ENCODE peak calls at places on chromosomes 12 and 14, in four cellular contexts. M, B, H and J are unnamed samples.
A peak's percentile ranks its signal among the peaks of the same experiment; 100 is the strongest.

GRCh38 chr14:43900173-43900655 is 606.9 kb downstream of the FSCB start:
- DNase-seq in M (no peak), B (no peak), H (peak; percentile 92), J (no peak)

GRCh38 chr12:32032205-32032810 is 73.1 kb downstream of the RESF1 start:
- DNase-seq in M (no peak), B (no peak), H (no peak), J (peak; percentile 30)

GRCh38 chr12:102351326-102351725 is 129.0 kb downstream of the IGF1 start:
- DNase-seq in M (no peak), B (no peak), H (no peak), J (no peak)

GRCh38 chr14:35400707-35401421 is 3.7 kb downstream of the NFKBIA start:
- DNase-seq in M (no peak), B (peak; percentile 28), H (peak; percentile 73), J (no peak)

GRCh38 chr12:7756993-7757392 is 8.0 kb upstream of the NANOGNB start:
- DNase-seq in M (no peak), B (no peak), H (no peak), J (no peak)

GRCh38 chr12:42196728-42197603 is 41.1 kb downstream of the YAF2 start:
- DNase-seq in M (no peak), B (no peak), H (no peak), J (no peak)

GRCh38 chr14:50846171-50846880 is 15.4 kb upstream of the NIN start:
- DNase-seq in M (no peak), B (no peak), H (no peak), J (no peak)

GRCh38 chr14:23569443-23570151 is 2.0 kb upstream of the AP1G2 start:
- DNase-seq in M (no peak), B (no peak), H (peak; percentile 84), J (peak; percentile 27)

GRCh38 chr12:94805749-94806148 is 155.4 kb upstream of the TMCC3 start:
- DNase-seq in M (no peak), B (no peak), H (no peak), J (no peak)

GRCh38 chr14:90645842-90646443 is 170.3 kb downstream of the TTC7B start:
- DNase-seq in M (no peak), B (no peak), H (peak; percentile 32), J (no peak)

GRCh38 chr12:114512351-114512750 is 106.4 kb upstream of the TBX5 start:
- DNase-seq in M (no peak), B (peak; percentile 3), H (peak; percentile 19), J (no peak)

DNA sequence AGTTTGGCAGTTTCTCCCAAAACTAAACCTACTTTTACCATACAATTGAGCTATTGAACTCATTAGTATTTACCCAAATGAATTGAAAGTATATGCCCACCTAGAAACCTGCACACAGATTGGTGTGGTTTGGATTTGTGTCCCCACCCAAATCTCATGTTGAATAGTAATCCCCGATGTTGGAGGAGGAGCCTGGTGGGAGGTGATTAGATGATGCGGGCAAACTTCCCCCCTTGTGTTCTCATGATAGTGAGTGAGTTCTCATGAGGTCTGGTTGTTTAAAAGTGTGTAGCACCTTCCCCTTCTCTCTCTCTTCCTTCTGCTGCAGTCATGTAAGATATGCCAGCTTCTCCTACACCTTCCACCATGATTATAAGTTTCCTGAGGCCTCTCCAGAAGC is 4.0 kb upstream of the KRT6C start:
- DNase-seq in M (no peak), B (no peak), H (no peak), J (no peak)
- TF ChIP-seq FOXK2 in M (no peak), B (no peak), H (no peak), J (no peak)

DNA sequence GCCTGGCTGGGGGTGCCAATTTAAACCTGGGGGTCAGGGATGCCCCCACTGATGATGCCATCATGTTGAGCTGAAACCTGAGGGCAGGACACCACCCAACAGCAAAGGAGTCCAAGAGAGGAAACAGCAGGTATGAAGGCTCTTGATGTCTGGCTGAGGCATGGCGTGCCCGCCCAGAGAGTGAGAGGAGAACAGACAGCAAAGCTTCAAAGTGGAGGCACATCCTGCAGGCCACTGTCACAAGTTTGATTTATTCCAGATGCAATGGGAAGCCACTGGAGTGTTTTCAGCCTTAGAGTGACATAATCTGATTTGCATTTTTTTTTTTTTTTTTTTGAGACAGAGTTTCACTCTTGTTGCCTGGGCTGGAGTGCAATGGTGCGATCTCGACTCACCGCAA is 34.8 kb downstream of the IRF2BPL start:
- DNase-seq in M (no peak), B (no peak), H (no peak), J (no peak)
- TF ChIP-seq FOXK2 in M (no peak), B (no peak), H (no peak), J (no peak)

GRCh38 chr12:2842948-2843347 is 8.1 kb upstream of the NRIP2 start:
- DNase-seq in M (no peak), B (no peak), H (no peak), J (no peak)

GRCh38 chr12:2845280-2845679 is 10.4 kb upstream of the NRIP2 start:
- DNase-seq in M (no peak), B (peak; percentile 24), H (no peak), J (no peak)

GRCh38 chr12:2841056-2841455 is 6.2 kb upstream of the NRIP2 start:
- DNase-seq in M (no peak), B (no peak), H (no peak), J (no peak)

DNA sequence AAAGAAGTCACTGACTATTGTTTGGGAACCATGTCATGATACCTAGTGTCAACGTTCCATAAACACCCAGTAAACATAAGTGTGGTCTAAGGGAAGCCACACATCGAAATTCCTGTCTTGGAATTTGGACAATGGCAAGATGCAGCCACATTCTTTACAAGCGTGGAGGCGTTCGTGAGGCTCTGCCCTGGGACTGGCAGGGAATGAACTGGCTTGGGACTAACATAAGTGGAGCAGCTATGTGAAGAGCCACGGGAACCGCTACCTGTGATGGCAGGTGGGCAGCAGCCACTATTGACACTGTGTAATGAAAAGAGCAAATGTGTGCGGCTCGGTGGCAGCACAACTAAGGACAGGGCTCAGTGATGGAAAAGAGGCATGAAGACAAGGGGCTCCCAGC is 10.0 kb upstream of the NRIP2 start:
- DNase-seq in M (no peak), B (no peak), H (no peak), J (no peak)
- TF ChIP-seq FOXK2 in M (no peak), B (no peak), H (no peak), J (no peak)

GRCh38 chr12:132021031-132021871 is 71.5 kb downstream of the EP400 start:
- DNase-seq in M (no peak), B (no peak), H (no peak), J (no peak)

GRCh38 chr12:132020292-132020691 is 70.5 kb downstream of the EP400 start:
- DNase-seq in M (no peak), B (no peak), H (no peak), J (no peak)

GRCh38 chr12:132019891-132020290 is 70.1 kb downstream of the EP400 start:
- DNase-seq in M (no peak), B (no peak), H (no peak), J (no peak)

GRCh38 chr12:132015686-132016430 is 66.1 kb downstream of the EP400 start:
- DNase-seq in M (no peak), B (no peak), H (no peak), J (no peak)

GRCh38 chr12:132018193-132018916 is 68.6 kb downstream of the EP400 start:
- DNase-seq in M (no peak), B (peak; percentile 22), H (no peak), J (no peak)
- TF ChIP-seq FOXK2 in M (no peak), B (no peak), H (no peak), J (no peak)

GRCh38 chr12:10052111-10052913 is 21.8 kb downstream of the CLEC9A start:
- DNase-seq in M (peak; percentile 26), B (no peak), H (no peak), J (no peak)

DNA sequence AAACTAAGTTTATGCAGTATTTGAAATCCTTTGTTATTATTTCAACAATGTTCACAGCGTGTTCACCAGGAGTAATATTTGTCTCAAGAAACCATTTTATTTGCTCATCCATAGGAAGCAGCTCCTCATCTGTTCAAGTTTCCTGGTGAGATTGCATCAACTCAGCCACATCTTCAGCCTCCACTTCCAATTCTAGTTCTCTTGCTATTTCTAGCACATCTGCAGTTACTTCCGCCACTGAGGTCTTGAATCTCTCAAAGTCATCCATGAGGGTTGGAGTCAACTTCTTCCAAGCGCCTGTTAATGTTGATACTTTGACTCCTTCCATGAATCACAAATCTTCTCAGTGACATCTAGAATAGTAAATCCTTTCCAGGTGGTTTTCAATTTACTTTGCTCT is 18.0 kb downstream of the CLEC9A start:
- DNase-seq in M (no peak), B (no peak), H (no peak), J (no peak)
- TF ChIP-seq FOXK2 in M (no peak), B (no peak), H (no peak), J (no peak)

GRCh38 chr14:101739446-101740141 is 21.9 kb upstream of the PPP2R5C start:
- DNase-seq in M (no peak), B (no peak), H (no peak), J (no peak)

GRCh38 chr14:101738921-101739320 is 22.6 kb upstream of the PPP2R5C start:
- DNase-seq in M (no peak), B (no peak), H (no peak), J (no peak)

GRCh38 chr14:101737414-101738367 is 23.8 kb upstream of the PPP2R5C start:
- DNase-seq in M (no peak), B (no peak), H (no peak), J (no peak)

GRCh38 chr14:101743701-101744100 is 17.8 kb upstream of the PPP2R5C start:
- DNase-seq in M (no peak), B (no peak), H (no peak), J (no peak)

DNA sequence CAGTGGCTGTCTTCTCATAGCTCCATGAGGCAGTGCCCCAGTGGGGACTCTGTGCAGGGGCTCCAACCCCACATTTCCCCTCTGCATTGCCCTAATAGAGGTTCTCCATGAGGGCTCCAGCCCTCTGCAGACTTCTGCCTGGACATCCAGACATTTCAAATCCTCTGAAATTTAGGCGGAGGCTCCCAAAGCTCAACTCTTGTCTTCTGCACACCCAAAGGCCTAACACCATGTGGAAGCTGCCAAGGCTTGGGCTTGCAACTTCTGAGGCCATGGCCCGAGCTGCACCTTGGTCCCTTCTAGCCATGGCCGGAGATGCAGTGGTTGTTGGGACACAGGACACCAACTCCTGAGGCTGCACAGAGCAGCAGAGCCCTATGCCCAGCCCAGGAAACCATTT is 20.5 kb upstream of the PPP2R5C start:
- DNase-seq in M (no peak), B (no peak), H (no peak), J (no peak)
- TF ChIP-seq FOXK2 in M (no peak), B (no peak), H (no peak), J (no peak)

GRCh38 chr14:77024171-77024627 is 4.3 kb downstream of the IRF2BPL start:
- DNase-seq in M (no peak), B (peak; percentile 62), H (peak; percentile 66), J (no peak)
- TF ChIP-seq FOXK2 in M (no peak), B (no peak), H (no peak), J (no peak)